ENCODE peak calls at places on chromosomes 12 and 14, in nine cellular contexts. I is lower lobe of right lung; L is left ventricle myocardium inferior; X is CD8-positive, alpha-beta T cell; D is heart right ventricle; C is stomach; T is K562; Z is A673; J is psoas muscle. E is an unnamed sample.
A peak's percentile ranks its signal among the peaks of the same experiment; 100 is the strongest.

GRCh38 chr12:115421796-115422709 is 738.1 kb upstream of the TBX3 start:
- DNase-seq in I (no peak), L (no peak), X (no peak), D (no peak), C (no peak), T (no peak), Z (no peak), J (no peak), E (no peak)

GRCh38 chr12:114976959-114977358 is 293.0 kb upstream of the TBX3 start:
- DNase-seq in I (no peak), L (no peak), X (no peak), D (no peak), C (no peak), T (no peak), Z (no peak), J (no peak), E (no peak)

GRCh38 chr12:109833307-109834189 is at the start of gene TRPV4:
- DNase-seq in I (no peak), L (peak; percentile 25), X (no peak), D (no peak), C (peak; percentile 30), T (peak; percentile 85), Z (peak; percentile 34), J (peak; percentile 26), E (no peak)

GRCh38 chr12:124668602-124669001 is 101.2 kb upstream of the NCOR2 start:
- DNase-seq in I (no peak), L (no peak), X (no peak), D (no peak), C (peak; percentile 64), T (no peak), Z (no peak), J (no peak), E (no peak)

GRCh38 chr14:63940387-63940786 is 87.6 kb downstream of the SYNE2 start:
- DNase-seq in I (no peak), L (no peak), X (no peak), D (no peak), C (no peak), T (no peak), Z (no peak), J (no peak), E (no peak)

GRCh38 chr12:19167708-19168107 is 38.2 kb downstream of the PLEKHA5 start:
- DNase-seq in I (no peak), L (no peak), X (no peak), D (no peak), C (no peak), T (no peak), Z (no peak), J (no peak), E (no peak)

GRCh38 chr12:15050664-15051063 is 77.8 kb downstream of the PDE6H start:
- DNase-seq in I (no peak), L (no peak), X (peak; percentile 56), D (no peak), C (no peak), T (no peak), Z (no peak), J (no peak), E (no peak)

GRCh38 chr12:2891240-2892053 is 756 bp downstream of the TULP3 start:
- DNase-seq in I (peak; percentile 65), L (peak; percentile 51), X (no peak), D (peak; percentile 50), C (peak; percentile 47), T (no peak), Z (peak; percentile 78), J (peak; percentile 53), E (no peak)

GRCh38 chr14:85824526-85824925 is 294.6 kb downstream of the FLRT2 start:
- DNase-seq in I (no peak), L (no peak), X (no peak), D (no peak), C (no peak), T (no peak), Z (no peak), J (no peak), E (no peak)

GRCh38 chr12:121791671-121792496 is 1.6 kb downstream of the RHOF start:
- DNase-seq in I (no peak), L (no peak), X (no peak), D (no peak), C (peak; percentile 64), T (no peak), Z (no peak), J (no peak), E (no peak)

GRCh38 chr12:45343269-45344051 is 127.6 kb downstream of the ANO6 start:
- DNase-seq in I (no peak), L (peak; percentile 32), X (no peak), D (peak; percentile 15), C (no peak), T (no peak), Z (no peak), J (no peak), E (no peak)

GRCh38 chr14:90204516-90204915 is 51.8 kb upstream of the PSMC1 start:
- DNase-seq in I (no peak), L (no peak), X (no peak), D (no peak), C (no peak), T (no peak), Z (no peak), J (no peak), E (no peak)

GRCh38 chr12:12786716-12787601 is 1.5 kb downstream of the APOLD1 start:
- DNase-seq in I (peak; percentile 87), L (peak; percentile 85), X (peak; percentile 84), D (peak; percentile 90), C (peak; percentile 80), T (peak; percentile 90), Z (peak; percentile 88), J (peak; percentile 81), E (peak; percentile 73)
- TF ChIP-seq CTCF in I (peak; percentile 35), L (peak; percentile 46), X (no peak), D (peak; percentile 16), C (no peak), T (peak; percentile 8), Z (no peak), J (no peak), E (no peak)

GRCh38 chr14:80930095-80930494 is 11.4 kb downstream of the CEP128 start:
- DNase-seq in I (no peak), L (no peak), X (no peak), D (no peak), C (no peak), T (no peak), Z (no peak), J (no peak), E (no peak)

GRCh38 chr14:80926706-80927384 is 14.7 kb downstream of the CEP128 start:
- DNase-seq in I (no peak), L (no peak), X (no peak), D (peak; percentile 7), C (no peak), T (no peak), Z (no peak), J (no peak), E (no peak)

GRCh38 chr14:80933282-80933681 is 8.3 kb downstream of the CEP128 start:
- DNase-seq in I (no peak), L (no peak), X (no peak), D (no peak), C (no peak), T (no peak), Z (peak; percentile 30), J (no peak), E (no peak)

GRCh38 chr14:80927385-80927989 is 14.1 kb downstream of the CEP128 start:
- DNase-seq in I (no peak), L (no peak), X (no peak), D (no peak), C (no peak), T (no peak), Z (no peak), J (no peak), E (no peak)

DNA sequence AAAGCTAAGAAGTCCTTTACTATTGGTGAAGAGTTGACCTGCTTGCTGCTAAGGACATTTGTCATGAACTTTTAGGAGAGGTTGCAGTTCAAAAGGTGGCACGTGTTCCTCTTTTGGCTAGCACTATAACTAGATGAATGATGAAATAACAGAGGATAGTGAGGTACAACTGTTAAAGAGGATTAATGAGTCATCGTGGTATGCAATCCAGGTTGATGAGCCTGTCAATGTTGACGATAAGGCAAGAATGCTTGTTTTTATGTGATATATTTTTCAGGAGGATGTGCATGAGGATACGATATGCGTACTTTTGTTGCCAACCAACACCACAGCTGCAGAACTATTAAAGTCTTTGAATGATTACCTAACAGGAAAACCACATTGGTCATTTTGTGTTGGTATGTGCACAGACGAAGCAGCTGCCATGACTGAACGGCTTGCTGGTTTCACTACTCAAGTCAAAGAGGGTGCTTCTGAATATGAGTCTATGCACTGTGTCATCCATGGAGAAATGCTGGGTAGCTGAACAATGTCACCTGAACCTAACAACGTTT is 10.6 kb downstream of the CEP128 start:
- DNase-seq in I (no peak), L (no peak), X (no peak), D (no peak), C (no peak), T (no peak), Z (peak; percentile 15), J (no peak), E (peak; percentile 13)
- H3K27ac ChIP-seq in I (no peak overlapping the region), L (no peak overlapping the region), X (peak overlapping the region; percentile 36), D (no peak overlapping the region), C (peak overlapping the region; percentile 27), T (no peak overlapping the region), Z (no peak overlapping the region), J (no peak overlapping the region), E (no peak overlapping the region)

GRCh38 chr14:32366256-32366655 is 37.2 kb downstream of the AKAP6 start:
- DNase-seq in I (no peak), L (no peak), X (no peak), D (no peak), C (no peak), T (no peak), Z (peak; percentile 18), J (no peak), E (no peak)

GRCh38 chr14:32367501-32367900 is 38.4 kb downstream of the AKAP6 start:
- DNase-seq in I (no peak), L (no peak), X (no peak), D (no peak), C (no peak), T (no peak), Z (no peak), J (no peak), E (no peak)

GRCh38 chr14:32366995-32367394 is 37.9 kb downstream of the AKAP6 start:
- DNase-seq in I (no peak), L (no peak), X (no peak), D (peak; percentile 6), C (no peak), T (no peak), Z (peak; percentile 34), J (no peak), E (no peak)

GRCh38 chr14:32370720-32371119 is 41.6 kb downstream of the AKAP6 start:
- DNase-seq in I (no peak), L (no peak), X (no peak), D (no peak), C (no peak), T (no peak), Z (no peak), J (no peak), E (no peak)

DNA sequence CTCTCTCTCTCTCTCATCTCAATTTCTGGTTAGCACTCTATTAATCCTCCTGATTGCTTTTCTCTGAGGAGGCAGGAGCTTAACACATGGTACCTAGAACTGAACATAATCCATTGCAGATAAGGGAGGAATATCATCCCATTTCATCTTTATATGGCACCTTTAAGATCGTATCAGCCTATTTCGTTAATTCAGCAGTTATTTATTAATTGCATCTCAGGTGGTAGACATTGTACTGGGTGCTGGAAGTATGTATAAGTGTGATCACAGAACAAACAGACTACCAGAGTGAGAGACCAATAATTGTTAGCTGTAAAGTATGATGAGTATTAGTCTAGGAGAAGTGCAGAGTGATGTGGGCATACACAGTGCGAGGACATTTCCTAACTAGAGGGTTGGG is 39.0 kb downstream of the AKAP6 start:
- DNase-seq in I (no peak), L (no peak), X (no peak), D (no peak), C (no peak), T (no peak), Z (no peak), J (no peak), E (no peak)
- H3K27me3 ChIP-seq in I (no peaks in the 10 kb centered on the region), L (no peaks in the 10 kb centered on the region), X (no peaks in the 10 kb centered on the region), D (no peaks in the 10 kb centered on the region), C (no peaks in the 10 kb centered on the region), T (no peaks in the 10 kb centered on the region), Z (no peaks in the 10 kb centered on the region), J (no peaks in the 10 kb centered on the region), E (no peaks in the 10 kb centered on the region)

GRCh38 chr12:81992461-81992860 is 233.3 kb upstream of the PPFIA2 start:
- DNase-seq in I (no peak), L (no peak), X (peak; percentile 56), D (no peak), C (peak; percentile 34), T (no peak), Z (peak; percentile 35), J (no peak), E (no peak)
- TF ChIP-seq CTCF in I (peak; percentile 22), L (peak; percentile 33), X (no peak), D (no peak), C (peak; percentile 28), T (no peak), Z (peak; percentile 47), J (no peak), E (peak; percentile 59)

E was measured in CD4-positive, alpha-beta T cell.